ENCODE peak calls at places on chromosomes 7 and 10, in six cellular contexts. F is HS-5; T is activated CD8-positive, alpha-beta memory T cell treated with anti-CD3 and anti-CD28 coated beads for 1 hour; H is dorsolateral prefrontal cortex; U is Calu3; B is Peyer's patch. O is an unnamed sample.

GRCh38 chr7:5282464-5283316 is at the start of gene SLC29A4:
- DNase-seq in F (peak; percentile 8), T (no peak), H (no peak), U (peak; percentile 54), B (no peak), O (peak; percentile 39)

GRCh38 chr7:73739387-73739767 is 775 bp upstream of the ABHD11 start:
- DNase-seq in F (no peak), T (no peak), H (no peak), U (no peak), B (no peak), O (no peak)

GRCh38 chr7:8146156-8146555 is 115.8 kb downstream of the ICA1 start:
- DNase-seq in F (no peak), T (no peak), H (no peak), U (no peak), B (no peak), O (no peak)

GRCh38 chr10:122543676-122544075 is 16.9 kb upstream of the DMBT1 start:
- DNase-seq in F (no peak), T (no peak), H (no peak), U (no peak), B (no peak), O (no peak)

GRCh38 chr7:1099637-1100036 is 11.7 kb downstream of the GPER1 start:
- DNase-seq in F (no peak), T (no peak), H (no peak), U (no peak), B (no peak), O (no peak)

GRCh38 chr10:130141460-130141859 is 5.3 kb downstream of the GLRX3 start:
- DNase-seq in F (no peak), T (no peak), H (no peak), U (no peak), B (no peak), O (no peak)

GRCh38 chr10:116891208-116891607 is 41.9 kb downstream of the ENO4 start:
- DNase-seq in F (peak; percentile 69), T (no peak), H (no peak), U (no peak), B (no peak), O (peak; percentile 86)

GRCh38 chr7:46811529-46811928 is 770.4 kb downstream of the TNS3 start:
- DNase-seq in F (peak; percentile 94), T (no peak), H (no peak), U (no peak), B (no peak), O (no peak)

GRCh38 chr10:110914411-110914810 is 4.6 kb downstream of the BBIP1 start:
- DNase-seq in F (no peak), T (no peak), H (no peak), U (no peak), B (no peak), O (no peak)

GRCh38 chr7:146375155-146375554 is 258.6 kb downstream of the CNTNAP2 start:
- DNase-seq in F (no peak), T (no peak), H (no peak), U (no peak), B (no peak), O (no peak)

GRCh38 chr7:81162771-81163525 is 244.1 kb upstream of the SEMA3C start:
- DNase-seq in F (no peak), T (no peak), H (no peak), U (no peak), B (no peak), O (no peak)

GRCh38 chr7:39084344-39084743 is 106.6 kb downstream of the POU6F2 start:
- DNase-seq in F (no peak), T (no peak), H (no peak), U (no peak), B (no peak), O (no peak)

GRCh38 chr10:14554843-14555205 is 219.9 kb downstream of the FAM107B start:
- DNase-seq in F (no peak), T (no peak), H (no peak), U (no peak), B (no peak), O (no peak)

GRCh38 chr7:99379043-99379577 is 4.6 kb downstream of the ARPC1B start:
- DNase-seq in F (peak; percentile 39), T (no peak), H (no peak), U (no peak), B (peak; percentile 75), O (no peak)

GRCh38 chr10:110848106-110848505 is 23.6 kb upstream of the PDCD4 start:
- DNase-seq in F (no peak), T (no peak), H (no peak), U (no peak), B (no peak), O (no peak)

GRCh38 chr10:43233601-43234430 is 33.0 kb downstream of the RASGEF1A start:
- DNase-seq in F (no peak), T (no peak), H (peak; percentile 14), U (no peak), B (peak; percentile 33), O (peak; percentile 2)

GRCh38 chr7:20219446-20220292 is 2.5 kb upstream of the MACC1 start:
- DNase-seq in F (peak; percentile 99), T (no peak), H (peak; percentile 33), U (peak; percentile 98), B (peak; percentile 96), O (peak; percentile 46)

GRCh38 chr10:103040424-103040823 is 122.3 kb downstream of the CNNM2 start:
- DNase-seq in F (peak; percentile 9), T (no peak), H (no peak), U (no peak), B (no peak), O (no peak)

GRCh38 chr10:128870830-128871597 is 596.0 kb upstream of the MGMT start:
- DNase-seq in F (no peak), T (no peak), H (no peak), U (no peak), B (no peak), O (no peak)

GRCh38 chr7:92671502-92672169 is 81.4 kb upstream of the FAM133B start:
- DNase-seq in F (no peak), T (no peak), H (no peak), U (no peak), B (no peak), O (no peak)

GRCh38 chr10:78966182-78966787 is 102.5 kb upstream of the ZMIZ1 start:
- DNase-seq in F (no peak), T (no peak), H (no peak), U (no peak), B (no peak), O (no peak)

GRCh38 chr7:18895456-18895855 is 222.0 kb downstream of the TWIST1 start:
- DNase-seq in F (peak; percentile 86), T (no peak), H (no peak), U (no peak), B (no peak), O (no peak)

GRCh38 chr7:73442222-73442902 is 8.8 kb downstream of the FZD9 start:
- DNase-seq in F (no peak), T (no peak), H (no peak), U (no peak), B (peak; percentile 34), O (no peak)

GRCh38 chr7:129332354-129333056 is 101.7 kb upstream of the STRIP2 start:
- DNase-seq in F (no peak), T (no peak), H (no peak), U (no peak), B (no peak), O (no peak)

GRCh38 chr7:2405601-2406345 is 2.4 kb downstream of the CHST12 start:
- DNase-seq in F (no peak), T (no peak), H (no peak), U (no peak), B (peak; percentile 83), O (no peak)

GRCh38 chr7:145123502-145123901 is 287.6 kb upstream of the TPK1 start:
- DNase-seq in F (no peak), T (no peak), H (no peak), U (no peak), B (no peak), O (no peak)

GRCh38 chr10:123945506-123945905 is 53.9 kb upstream of the CPXM2 start:
- DNase-seq in F (no peak), T (no peak), H (no peak), U (peak; percentile 4), B (no peak), O (no peak)

GRCh38 chr7:98058186-98058585 is 48.5 kb upstream of the LMTK2 start:
- DNase-seq in F (no peak), T (no peak), H (no peak), U (no peak), B (no peak), O (no peak)